ENCODE peak calls at places on chromosome 13, in eight cellular contexts. T is lung; U is PC-3; A is gastroesophageal sphincter; W is body of pancreas; Q is natural killer cell; D is SK-N-SH treated with all-trans-retinoic acid at 6 μM for 48 hours; C is activated T-helper 17 cell treated with anti-CD3 and anti-CD28 coated beads, Interleukin-2, amount 50 U/mL, for 72 hours. H is an unnamed sample.

GRCh38 chr13:27783111-27783510 is 9.2 kb upstream of the GSX1 start:
- ATAC-seq in T (no peak), U (peak; percentile 73), A (no peak), W (peak; percentile 52), Q (no peak), D (peak; percentile 82), C (no peak), H (no peak)

GRCh38 chr13:94112227-94112626 is 367.3 kb downstream of the DCT start:
- ATAC-seq in T (no peak), U (peak; percentile 95), A (no peak), W (peak; percentile 71), Q (no peak), D (peak; percentile 99), C (no peak), H (no peak)

GRCh38 chr13:101925731-101926130 is 473.3 kb downstream of the ITGBL1 start:
- ATAC-seq in T (no peak), U (no peak), A (no peak), W (no peak), Q (no peak), D (no peak), C (no peak), H (no peak)

GRCh38 chr13:21079206-21079605 is 17.8 kb upstream of the LATS2 start:
- ATAC-seq in T (no peak), U (no peak), A (no peak), W (no peak), Q (no peak), D (peak; percentile 15), C (no peak), H (no peak)

GRCh38 chr13:98874029-98874397 is 103.9 kb downstream of the DOCK9 start:
- ATAC-seq in T (no peak), U (no peak), A (no peak), W (no peak), Q (no peak), D (no peak), C (peak; percentile 68), H (no peak)

GRCh38 chr13:28538932-28539331 is 44.0 kb upstream of the FLT1 start:
- ATAC-seq in T (no peak), U (no peak), A (no peak), W (no peak), Q (no peak), D (no peak), C (no peak), H (no peak)

GRCh38 chr13:21676611-21677021 is 5.7 kb downstream of the FGF9 start:
- ATAC-seq in T (no peak), U (no peak), A (no peak), W (no peak), Q (no peak), D (no peak), C (no peak), H (no peak)

GRCh38 chr13:27472441-27472840 is 22.1 kb upstream of the MTIF3 start:
- ATAC-seq in T (no peak), U (peak; percentile 58), A (no peak), W (no peak), Q (no peak), D (no peak), C (no peak), H (no peak)

GRCh38 chr13:77429320-77430142 is 102.6 kb upstream of the MYCBP2 start:
- ATAC-seq in T (no peak), U (peak; percentile 99), A (no peak), W (no peak), Q (no peak), D (no peak), C (peak; percentile 95), H (peak; percentile 95)

GRCh38 chr13:21282065-21282464 is 105.6 kb downstream of the MRPL57 start:
- ATAC-seq in T (no peak), U (no peak), A (no peak), W (no peak), Q (no peak), D (no peak), C (no peak), H (no peak)

GRCh38 chr13:38577048-38577447 is 109.8 kb upstream of the FREM2 start:
- ATAC-seq in T (no peak), U (no peak), A (no peak), W (no peak), Q (no peak), D (no peak), C (no peak), H (no peak)

GRCh38 chr13:110637747-110638146 is 22.4 kb downstream of the NAXD start:
- ATAC-seq in T (no peak), U (no peak), A (no peak), W (no peak), Q (no peak), D (no peak), C (no peak), H (no peak)

GRCh38 chr13:27432180-27432579 is 7.8 kb downstream of the GTF3A start:
- ATAC-seq in T (no peak), U (no peak), A (no peak), W (no peak), Q (no peak), D (no peak), C (no peak), H (no peak)

GRCh38 chr13:73945871-73946270 is 188.3 kb downstream of the KLF12 start:
- ATAC-seq in T (no peak), U (no peak), A (peak; percentile 55), W (no peak), Q (no peak), D (peak; percentile 65), C (no peak), H (no peak)

GRCh38 chr13:110546933-110547332 is 14.6 kb downstream of the RAB20 start:
- ATAC-seq in T (peak; percentile 88), U (peak; percentile 97), A (peak; percentile 84), W (peak; percentile 91), Q (no peak), D (peak; percentile 96), C (no peak), H (no peak)

GRCh38 chr13:52161193-52161646 is 1.8 kb upstream of the NEK3 start:
- ATAC-seq in T (no peak), U (no peak), A (no peak), W (no peak), Q (no peak), D (no peak), C (no peak), H (no peak)

GRCh38 chr13:20590568-20590967 is 23.6 kb downstream of the IFT88 start:
- ATAC-seq in T (no peak), U (peak; percentile 31), A (no peak), W (no peak), Q (no peak), D (no peak), C (no peak), H (no peak)

GRCh38 chr13:28819748-28820098 is 416 bp upstream of the MTUS2 start:
- ATAC-seq in T (no peak), U (peak; percentile 59), A (peak; percentile 92), W (peak; percentile 85), Q (no peak), D (peak; percentile 67), C (peak; percentile 85), H (peak; percentile 71)

GRCh38 chr13:98370806-98371553 is 193.9 kb upstream of the RNF113B start:
- ATAC-seq in T (no peak), U (no peak), A (peak; percentile 62), W (peak; percentile 47), Q (no peak), D (no peak), C (no peak), H (no peak)

GRCh38 chr13:97434417-97435296 is 688 bp downstream of the RAP2A start:
- ATAC-seq in T (no peak), U (peak; percentile 2), A (peak; percentile 0), W (no peak), Q (no peak), D (no peak), C (no peak), H (no peak)

GRCh38 chr13:95239293-95239692 is 62.0 kb downstream of the ABCC4 start:
- ATAC-seq in T (no peak), U (no peak), A (no peak), W (no peak), Q (no peak), D (no peak), C (no peak), H (peak; percentile 62)

GRCh38 chr13:24386816-24387708 is 77.7 kb downstream of the C1QTNF9 start:
- ATAC-seq in T (no peak), U (no peak), A (no peak), W (no peak), Q (no peak), D (no peak), C (no peak), H (no peak)

GRCh38 chr13:114341003-114341777 is 26.9 kb downstream of the CHAMP1 start:
- ATAC-seq in T (no peak), U (no peak), A (no peak), W (no peak), Q (no peak), D (no peak), C (no peak), H (no peak)

GRCh38 chr13:94703721-94704314 is 8.5 kb downstream of the SOX21 start:
- ATAC-seq in T (no peak), U (no peak), A (no peak), W (no peak), Q (no peak), D (no peak), C (no peak), H (no peak)

GRCh38 chr13:48492123-48493075 is 40.5 kb downstream of the RCBTB2 start:
- ATAC-seq in T (peak; percentile 63), U (no peak), A (peak; percentile 60), W (peak; percentile 52), Q (peak; percentile 89), D (no peak), C (peak; percentile 82), H (peak; percentile 94)

GRCh38 chr13:109606404-109607028 is 179.9 kb downstream of the IRS2 start:
- ATAC-seq in T (no peak), U (no peak), A (no peak), W (no peak), Q (no peak), D (no peak), C (no peak), H (no peak)

GRCh38 chr13:75818181-75819110 is 182.3 kb downstream of the LMO7 start:
- ATAC-seq in T (no peak), U (no peak), A (no peak), W (no peak), Q (no peak), D (no peak), C (no peak), H (no peak)

GRCh38 chr13:33349996-33350826 is 64.7 kb upstream of the STARD13 start:
- ATAC-seq in T (peak; percentile 91), U (peak; percentile 62), A (peak; percentile 69), W (peak; percentile 85), Q (no peak), D (peak; percentile 87), C (no peak), H (peak; percentile 15)

GRCh38 chr13:44322928-44323327 is 50.7 kb upstream of the SERP2 start:
- ATAC-seq in T (no peak), U (peak; percentile 60), A (no peak), W (no peak), Q (no peak), D (no peak), C (no peak), H (no peak)

GRCh38 chr13:98299954-98300350 is 122.9 kb upstream of the RNF113B start:
- ATAC-seq in T (no peak), U (no peak), A (no peak), W (no peak), Q (no peak), D (no peak), C (no peak), H (no peak)

GRCh38 chr13:110289174-110289573 is 17.8 kb downstream of the COL4A1 start:
- ATAC-seq in T (no peak), U (no peak), A (no peak), W (no peak), Q (no peak), D (no peak), C (no peak), H (no peak)

GRCh38 chr13:39324806-39325311 is 278.1 kb downstream of the LHFPL6 start:
- ATAC-seq in T (no peak), U (no peak), A (no peak), W (no peak), Q (no peak), D (no peak), C (no peak), H (no peak)

GRCh38 chr13:94558721-94559120 is 37.2 kb downstream of the TGDS start:
- ATAC-seq in T (no peak), U (no peak), A (no peak), W (no peak), Q (no peak), D (no peak), C (peak; percentile 81), H (no peak)

GRCh38 chr13:112574476-112575294 is 13.3 kb downstream of the TUBGCP3 start:
- ATAC-seq in T (no peak), U (no peak), A (no peak), W (no peak), Q (no peak), D (no peak), C (peak; percentile 67), H (no peak)